ENCODE peak calls at places on chromosome 15, in seven cellular contexts. W is sigmoid colon; N is lower lobe of right lung; M is CD4-positive, CD25-positive, alpha-beta regulatory T cell; T is breast epithelium; F is GM23248; K is uterus. R is an unnamed sample. For H3K4me1, the result is how much of the 10 kb centered on the place peaks cover.

GRCh38 chr15:43329222-43329959 is 982 bp downstream of the LCMT2 start:
- DNase-seq in K (peak), F (peak), T (peak), M (peak), W (peak), N (no peak), R (no peak)

GRCh38 chr15:71202712-71203111 is 87.4 kb downstream of the THSD4 start:
- DNase-seq in W (no peak), T (no peak), M (no peak), N (no peak), K (no peak), F (no peak), R (no peak)

GRCh38 chr15:40957581-40958051 is 4.3 kb downstream of the CHAC1 start:
- DNase-seq in K (no peak), T (peak), M (no peak), N (no peak), W (peak), F (no peak), R (peak)

GRCh38 chr15:41633609-41634008 is 26.6 kb upstream of the MGA start:
- DNase-seq in M (no peak), T (no peak), N (no peak), F (no peak), W (no peak), K (no peak), R (no peak)

GRCh38 chr15:66934315-66934930 is 131.0 kb upstream of the SMAD3 start:
- DNase-seq in W (peak), N (no peak), K (no peak), F (no peak), T (no peak), M (no peak), R (no peak)

GRCh38 chr15:77402740-77403379 is 17.0 kb downstream of the PEAK1 start:
- DNase-seq in W (no peak), M (no peak), N (no peak), F (peak), K (no peak), T (no peak), R (no peak)

GRCh38 chr15:20353966-20354883 is 187.4 kb downstream of the GOLGA6L6 start:
- DNase-seq in T (no peak), K (no peak), M (no peak), W (peak), N (peak), F (no peak), R (no peak)

GRCh38 chr15:95990833-95991232 is 339.7 kb upstream of the NR2F2 start:
- DNase-seq in F (peak), K (no peak), M (no peak), N (no peak), T (no peak), W (no peak), R (no peak)

GRCh38 chr15:78167227-78167888 is 18.2 kb downstream of the IDH3A start:
- DNase-seq in F (no peak), K (no peak), T (no peak), N (no peak), W (no peak), M (peak), R (no peak)

GRCh38 chr15:36177590-36178281 is 401.7 kb upstream of the CDIN1 start:
- DNase-seq in T (no peak), F (peak), K (no peak), M (no peak), N (no peak), W (no peak), R (no peak)

GRCh38 chr15:52804526-52805081 is 14.5 kb upstream of the ONECUT1 start:
- DNase-seq in W (no peak), T (no peak), M (no peak), F (peak), N (no peak), K (no peak), R (no peak)

GRCh38 chr15:51620647-51621046 is 1.9 kb downstream of the DMXL2 start:
- DNase-seq in K (no peak), W (no peak), F (no peak), M (no peak), T (no peak), N (no peak), R (no peak)

GRCh38 chr15:67080118-67080899 is 14.9 kb downstream of the SMAD3 start:
- DNase-seq in W (no peak), F (peak), N (peak), K (no peak), T (peak), M (no peak), R (no peak)

GRCh38 chr15:66400351-66400774 is 13.7 kb downstream of the MAP2K1 start:
- DNase-seq in W (no peak), T (no peak), M (no peak), N (no peak), K (no peak), F (peak), R (no peak)

GRCh38 chr15:93232840-93233239 is 143.8 kb upstream of the RGMA start:
- DNase-seq in W (no peak), T (no peak), N (no peak), M (no peak), F (no peak), K (no peak), R (no peak)

GRCh38 chr15:57680021-57680420 is 26.5 kb upstream of the POLR2M start:
- DNase-seq in W (no peak), T (no peak), F (peak), N (no peak), M (no peak), K (no peak), R (no peak)

GRCh38 chr15:57676578-57676977 is 29.9 kb upstream of the POLR2M start:
- DNase-seq in N (no peak), M (no peak), T (no peak), W (no peak), F (no peak), K (no peak), R (no peak)

GRCh38 chr15:57681011-57681410 is 25.5 kb upstream of the POLR2M start:
- DNase-seq in F (no peak), N (no peak), M (no peak), W (no peak), T (no peak), K (no peak), R (no peak)

GRCh38 chr15:57675481-57676181 is 30.9 kb upstream of the POLR2M start:
- DNase-seq in W (no peak), T (no peak), N (no peak), K (no peak), M (no peak), F (no peak), R (no peak)

DNA sequence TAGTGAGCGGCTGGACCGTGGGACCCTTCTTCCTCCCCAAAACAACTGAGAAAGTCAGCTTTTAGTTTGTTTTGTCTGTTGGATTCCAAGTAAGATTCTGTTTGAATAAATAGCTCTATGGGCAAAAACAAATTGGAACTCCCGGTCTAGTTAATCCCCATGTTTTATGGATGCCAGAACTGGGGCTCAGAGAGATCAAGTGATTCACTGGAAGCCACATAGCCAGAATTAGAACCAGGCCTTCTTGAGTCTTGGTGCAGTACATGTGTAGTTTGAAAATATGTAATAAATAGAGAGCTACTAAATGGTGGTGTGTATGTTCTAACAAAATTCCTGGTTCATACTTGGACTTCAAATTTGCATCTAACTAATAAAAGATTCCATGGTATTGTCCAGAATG is 29.3 kb upstream of the POLR2M start:
- DNase-seq in T (no peak), K (no peak), F (no peak), W (no peak), N (no peak), M (no peak), R (no peak)
- H3K27ac ChIP-seq in T (no peak), K (no peak), F (no peak), W (no peak), N (no peak), M (no peak), R (no peak)

DNA sequence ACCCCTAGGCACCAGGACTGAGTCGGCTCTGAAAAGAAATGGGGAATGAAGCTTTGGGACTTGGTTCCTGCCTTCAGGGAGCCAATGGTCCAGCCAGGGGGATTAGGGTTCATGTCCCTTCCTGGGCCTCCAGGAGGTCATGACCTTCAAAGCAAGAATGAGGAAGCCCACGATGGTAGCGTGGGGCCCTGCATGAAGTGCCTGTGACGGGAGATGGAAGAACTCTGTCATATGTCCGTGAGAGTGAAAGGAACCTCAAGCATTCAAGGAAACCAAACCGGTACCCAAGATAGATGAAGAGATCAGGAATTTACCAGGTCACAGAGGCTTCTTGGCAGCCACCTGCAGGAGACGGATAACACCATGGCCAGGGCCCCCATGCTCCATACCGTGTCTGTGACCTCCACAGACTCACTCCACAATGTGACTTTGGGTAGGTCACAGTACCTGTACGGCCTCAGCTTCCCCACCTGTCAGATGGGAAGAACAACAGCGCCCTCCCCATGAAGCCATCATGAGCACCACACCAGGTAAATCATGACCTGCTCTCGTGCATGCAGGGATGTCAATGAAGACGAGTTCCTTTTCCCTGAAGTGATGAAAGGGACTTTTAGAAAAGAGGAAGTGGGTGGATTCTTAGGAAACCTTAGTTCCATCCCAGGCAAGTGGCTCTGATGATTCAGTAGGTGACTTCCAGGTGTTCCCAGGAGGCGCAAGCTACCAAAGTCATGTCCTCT is 23.3 kb upstream of the CYP11A1 start:
- DNase-seq in W (no peak), N (no peak), T (no peak), F (no peak), M (no peak), K (no peak), R (no peak)
- H3K4me1 ChIP-seq in W (under half), N (under half), T (under half), F (under half), M (under half), K (under half), R (under half)

GRCh38 chr15:63997715-63998442 is 48.4 kb downstream of the DAPK2 start:
- DNase-seq in T (no peak), N (no peak), M (no peak), F (peak), W (no peak), K (no peak), R (no peak)
- H3K27ac ChIP-seq in T (peak), N (no peak), M (no peak), F (no peak), W (no peak), K (no peak), R (no peak)

GRCh38 chr15:27454281-27455060 is 483.5 kb downstream of the GABRG3 start:
- DNase-seq in W (no peak), T (no peak), M (no peak), F (peak), N (no peak), K (no peak), R (no peak)

GRCh38 chr15:27459836-27460235 is 488.9 kb downstream of the GABRG3 start:
- DNase-seq in N (no peak), M (no peak), F (peak), W (no peak), K (no peak), T (no peak), R (no peak)

GRCh38 chr15:27456807-27457206 is 485.8 kb downstream of the GABRG3 start:
- DNase-seq in N (no peak), T (no peak), M (no peak), F (no peak), K (no peak), W (no peak), R (no peak)

GRCh38 chr15:27457766-27458165 is 486.8 kb downstream of the GABRG3 start:
- DNase-seq in N (no peak), W (no peak), T (no peak), F (no peak), K (no peak), M (no peak), R (no peak)

DNA sequence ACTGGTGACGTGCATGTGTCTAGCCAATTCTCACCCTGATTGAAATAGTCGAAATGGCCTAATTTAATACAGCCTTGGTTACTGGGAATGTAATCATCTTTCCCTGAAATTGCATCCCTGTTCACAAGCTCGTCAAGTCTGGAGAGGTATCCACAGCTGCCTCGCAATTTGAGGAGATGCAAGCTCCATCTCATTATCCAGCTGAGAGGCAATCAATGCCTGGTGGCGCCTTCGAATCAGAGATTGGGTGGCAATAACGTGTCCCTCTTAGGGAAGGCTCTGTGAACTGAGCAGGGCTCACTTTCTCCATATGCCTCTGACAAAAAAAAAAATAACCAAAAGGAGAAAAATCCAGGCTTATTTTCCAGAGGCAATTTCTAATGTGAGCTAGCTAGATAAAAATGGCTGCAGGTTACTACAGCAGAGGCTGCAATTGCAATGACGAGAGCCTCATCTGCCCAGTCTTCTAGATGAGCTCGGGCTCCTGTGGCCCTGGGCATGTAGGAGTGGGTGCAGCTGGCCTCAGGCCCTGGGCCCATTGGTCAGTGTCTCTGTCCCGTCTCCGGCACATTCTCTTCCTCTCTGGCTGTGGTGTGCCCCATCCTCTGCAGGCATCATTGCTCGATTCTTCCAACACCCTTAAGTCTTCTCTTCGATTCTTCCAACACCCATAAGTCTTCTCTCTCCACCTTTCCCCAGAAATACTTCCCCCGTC is 487.5 kb downstream of the GABRG3 start:
- DNase-seq in T (no peak), N (no peak), W (no peak), K (no peak), M (no peak), F (no peak), R (no peak)
- H3K4me1 ChIP-seq in T (under half), N (under half), W (under half), K (under half), M (under half), F (under half), R (under half)

DNA sequence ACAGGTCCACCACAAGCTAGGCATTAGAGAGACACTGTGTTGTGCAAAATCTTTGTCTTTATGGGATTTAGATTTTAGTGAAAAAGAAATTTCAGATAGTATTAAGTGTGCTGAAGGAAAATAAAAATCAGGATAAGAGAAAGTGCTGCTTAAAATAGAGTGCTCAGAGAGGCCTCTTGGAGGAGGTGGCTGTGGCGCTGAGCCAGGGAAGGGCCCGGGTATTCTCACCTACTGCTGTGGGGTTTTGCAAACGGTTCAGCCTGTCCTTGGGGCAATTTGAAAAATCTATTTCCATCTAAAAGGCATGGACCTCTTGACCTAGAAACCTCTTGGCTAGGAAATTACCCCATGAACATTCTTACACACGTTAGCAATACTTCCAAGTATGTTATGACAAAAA is 267.7 kb downstream of the TJP1 start:
- DNase-seq in K (no peak), M (no peak), F (no peak), N (no peak), W (no peak), T (no peak), R (no peak)
- H3K27ac ChIP-seq in K (no peak), M (no peak), F (no peak), N (no peak), W (no peak), T (no peak), R (no peak)

DNA sequence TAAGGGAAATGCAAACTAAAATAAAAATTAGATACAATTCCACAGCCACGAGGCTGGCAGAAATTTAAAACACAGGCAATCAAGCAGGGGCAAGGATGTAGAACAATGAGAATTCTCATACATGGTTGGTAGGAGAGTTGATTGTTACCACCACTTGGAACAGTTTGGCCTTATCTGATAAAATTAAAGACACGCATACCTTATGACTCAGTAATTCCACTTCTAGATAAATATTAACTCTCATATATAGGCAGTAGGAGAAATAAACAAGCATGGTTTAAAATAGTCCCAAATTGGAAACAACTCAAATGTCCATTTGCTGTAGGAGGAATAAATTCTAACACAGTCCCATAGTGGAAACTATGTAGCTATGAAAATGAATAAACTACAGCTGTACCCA is 42.3 kb upstream of the USP3 start:
- DNase-seq in M (no peak), K (no peak), N (no peak), T (no peak), F (peak), W (no peak), R (no peak)
- H3K4me1 ChIP-seq in M (under half), K (under half), N (under half), T (under half), F (under half), W (under half), R (under half)

GRCh38 chr15:88568589-88568988 is 22.1 kb upstream of the DET1 start:
- DNase-seq in W (no peak), N (no peak), F (no peak), K (no peak), M (no peak), T (no peak), R (no peak)
- H3K27ac ChIP-seq in W (no peak), N (no peak), F (no peak), K (no peak), M (no peak), T (no peak), R (no peak)

DNA sequence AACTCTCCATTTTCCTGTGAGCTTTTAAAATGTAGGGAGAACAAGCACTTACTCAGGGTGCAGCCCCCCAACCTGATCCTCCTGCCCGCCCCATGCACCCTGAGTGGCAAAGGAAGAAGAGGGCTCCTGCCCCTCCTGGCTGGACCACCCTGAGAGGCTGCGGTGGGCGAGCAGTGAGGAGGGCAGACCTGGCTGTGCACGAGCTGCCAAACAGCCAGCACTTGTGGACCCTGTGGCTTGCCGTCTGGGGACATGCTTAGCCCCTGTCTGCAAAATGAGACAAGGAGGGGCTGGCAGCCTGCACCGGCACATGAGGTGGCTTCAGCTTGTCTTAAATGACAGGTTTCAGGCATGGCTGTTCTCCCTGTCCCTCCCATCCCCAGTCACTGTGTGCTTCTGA is 18.6 kb downstream of the ATP10A start:
- DNase-seq in T (no peak), F (no peak), M (no peak), W (no peak), K (no peak), N (no peak), R (no peak)
- H3K4me1 ChIP-seq in T (under half), F (under half), M (under half), W (under half), K (under half), N (under half), R (under half)

R was measured in thoracic aorta.